ENCODE peak calls at places on chromosome 21, in four cellular contexts. D is K562, Y is Panc1, E is GM12878. V is an unnamed sample.

GRCh38 chr21:17903029-17903806 is 84.1 kb upstream of the C21orf91 start:
- DNase-seq in D (no peak), Y (no peak), E (no peak), V (peak)

GRCh38 chr21:28235169-28235892 is 757.3 kb downstream of the LTN1 start:
- DNase-seq in D (no peak), Y (no peak), E (no peak), V (no peak)

GRCh38 chr21:43325036-43325435 is 101.9 kb downstream of the SIK1 start:
- DNase-seq in D (no peak), Y (no peak), E (no peak), V (no peak)

GRCh38 chr21:17454315-17455027 is 58.4 kb upstream of the CXADR start:
- DNase-seq in D (peak), Y (peak), E (no peak), V (peak)

GRCh38 chr21:46199436-46200373 is 15.4 kb upstream of the SPATC1L start:
- DNase-seq in D (no peak), Y (no peak), E (no peak), V (no peak)

GRCh38 chr21:31660134-31660565 is 657 bp downstream of the SOD1 start:
- DNase-seq in D (no peak), Y (no peak), E (no peak), V (no peak)

GRCh38 chr21:46055863-46056281 is 42.0 kb upstream of the COL6A2 start:
- DNase-seq in D (no peak), Y (no peak), E (no peak), V (no peak)

GRCh38 chr21:25428537-25428936 is 178.7 kb downstream of the MRPL39 start:
- DNase-seq in D (no peak), Y (no peak), E (no peak), V (no peak)

GRCh38 chr21:42535602-42536171 is 22.0 kb downstream of the SLC37A1 start:
- DNase-seq in D (no peak), Y (no peak), E (peak), V (no peak)

GRCh38 chr21:21003701-21004100 is 5.5 kb downstream of the NCAM2 start:
- DNase-seq in D (peak), Y (no peak), E (no peak), V (peak)

GRCh38 chr21:17679002-17679600 is 66.4 kb upstream of the BTG3 start:
- DNase-seq in D (peak), Y (peak), E (peak), V (peak)

GRCh38 chr21:42079939-42080787 is 9.0 kb downstream of the UMODL1 start:
- DNase-seq in D (no peak), Y (no peak), E (no peak), V (no peak)

GRCh38 chr21:39673736-39674135 is 61.0 kb downstream of the B3GALT5 start:
- DNase-seq in D (no peak), Y (no peak), E (no peak), V (no peak)

GRCh38 chr21:46180778-46181391 is 3.4 kb downstream of the SPATC1L start:
- DNase-seq in D (no peak), Y (no peak), E (no peak), V (no peak)

GRCh38 chr21:46108827-46109226 is 10.9 kb downstream of the COL6A2 start:
- DNase-seq in D (no peak), Y (no peak), E (no peak), V (no peak)

GRCh38 chr21:37631319-37632117 is 264.9 kb downstream of the DYRK1A start:
- DNase-seq in D (no peak), Y (no peak), E (peak), V (no peak)
- TF ChIP-seq SIN3A in D (no peak), Y (no peak), E (no peak), V (no peak)

GRCh38 chr21:33490991-33491372 is 534 bp downstream of the DNAJC28 start:
- DNase-seq in D (no peak), Y (no peak), E (no peak), V (no peak)
- TF ChIP-seq SIN3A in D (no peak), Y (no peak), E (no peak), V (no peak)

GRCh38 chr21:33449650-33450049 is 30.1 kb downstream of the TMEM50B start:
- DNase-seq in D (no peak), Y (no peak), E (no peak), V (no peak)
- TF ChIP-seq SIN3A in D (no peak), Y (no peak), E (no peak), V (no peak)

GRCh38 chr21:36207577-36208320 is 51.1 kb downstream of the DOP1B start:
- DNase-seq in D (no peak), Y (no peak), E (no peak), V (no peak)
- TF ChIP-seq SIN3A in D (no peak), Y (no peak), E (no peak), V (no peak)